ENCODE peak calls at places on chromosome 4, in nine cellular contexts. J, X, L, Z, T, U, A, M and E are unnamed samples.

GRCh38 chr4:4477796-4478195 is 64.1 kb downstream of the STX18 start:
- DNase-seq in M (peak), L (no peak), X (no peak), T (no peak), Z (no peak), J (no peak), A (no peak), U (no peak), E (no peak)

GRCh38 chr4:168598191-168598590 is 101.3 kb downstream of the PALLD start:
- DNase-seq in Z (no peak), A (no peak), L (no peak), T (no peak), U (peak), M (no peak), J (no peak), X (no peak), E (no peak)

GRCh38 chr4:89157488-89158024 is 46.2 kb downstream of the TIGD2 start:
- DNase-seq in M (no peak), J (no peak), L (no peak), X (no peak), A (no peak), U (no peak), T (no peak), Z (no peak), E (no peak)

GRCh38 chr4:7034262-7035081 is 8.7 kb upstream of the TADA2B start:
- DNase-seq in A (peak), M (peak), Z (no peak), J (no peak), U (peak), L (no peak), T (no peak), X (no peak), E (no peak)

GRCh38 chr4:54496412-54496811 is 161.3 kb upstream of the KIT start:
- DNase-seq in Z (peak), T (no peak), L (no peak), U (no peak), J (peak), A (no peak), X (no peak), M (no peak), E (no peak)

GRCh38 chr4:9947168-9948062 is 73.9 kb downstream of the SLC2A9 start:
- DNase-seq in Z (no peak), M (no peak), A (no peak), J (no peak), T (no peak), L (no peak), U (no peak), X (peak), E (no peak)

GRCh38 chr4:89617256-89617655 is 219.7 kb downstream of the SNCA start:
- DNase-seq in M (peak), X (no peak), J (no peak), U (no peak), L (peak), A (no peak), Z (no peak), T (no peak), E (no peak)

GRCh38 chr4:100780126-100780525 is 262.3 kb upstream of the EMCN start:
- DNase-seq in M (no peak), L (no peak), T (no peak), U (no peak), J (no peak), A (no peak), Z (no peak), X (no peak), E (no peak)

GRCh38 chr4:34323549-34324325 is 1920.6 kb downstream of the ARAP2 start:
- DNase-seq in L (no peak), X (no peak), J (no peak), A (no peak), U (peak), Z (no peak), M (no peak), T (no peak), E (no peak)

GRCh38 chr4:99219072-99219471 is at the start of gene ADH6:
- DNase-seq in X (no peak), J (no peak), A (no peak), M (no peak), T (no peak), U (no peak), Z (no peak), L (no peak), E (no peak)

GRCh38 chr4:1323635-1324442 is 23.2 kb upstream of the UVSSA start:
- DNase-seq in L (peak), A (no peak), J (no peak), T (no peak), U (peak), X (no peak), Z (no peak), M (peak), E (no peak)

GRCh38 chr4:70741872-70742271 is 20.1 kb downstream of the RUFY3 start:
- DNase-seq in M (peak), Z (no peak), U (no peak), J (no peak), T (no peak), A (no peak), X (no peak), L (no peak), E (no peak)

GRCh38 chr4:185312699-185313098 is 83.0 kb downstream of the LRP2BP start:
- DNase-seq in J (no peak), A (no peak), L (no peak), U (no peak), X (no peak), T (no peak), Z (no peak), M (peak), E (no peak)

GRCh38 chr4:52051615-52052474 is 741 bp downstream of the SPATA18 start:
- DNase-seq in A (peak), L (peak), U (peak), Z (no peak), J (no peak), X (peak), T (peak), M (peak), E (peak)

GRCh38 chr4:122988696-122989095 is 66.3 kb upstream of the NUDT6 start:
- DNase-seq in X (no peak), U (no peak), M (no peak), T (no peak), Z (no peak), A (no peak), L (no peak), J (no peak), E (no peak)

GRCh38 chr4:153205757-153206156 is 1.5 kb downstream of the TRIM2 start:
- DNase-seq in M (peak), X (no peak), T (no peak), A (peak), L (no peak), J (no peak), Z (no peak), U (peak), E (no peak)

GRCh38 chr4:128600410-128600809 is 209.1 kb upstream of the JADE1 start:
- DNase-seq in J (no peak), A (no peak), X (no peak), Z (no peak), L (no peak), M (no peak), T (peak), U (peak), E (no peak)

GRCh38 chr4:6568689-6569332 is 6.2 kb upstream of the MAN2B2 start:
- DNase-seq in L (no peak), A (no peak), X (no peak), U (peak), M (peak), J (peak), Z (no peak), T (no peak), E (no peak)

GRCh38 chr4:184806711-184807110 is 19.1 kb downstream of the ACSL1 start:
- DNase-seq in M (no peak), A (no peak), T (no peak), J (no peak), U (no peak), Z (no peak), L (no peak), X (no peak), E (no peak)

GRCh38 chr4:81485310-81485980 is 13.7 kb upstream of the RASGEF1B start:
- DNase-seq in A (no peak), M (no peak), J (no peak), T (no peak), Z (no peak), X (no peak), L (no peak), U (no peak), E (no peak)

GRCh38 chr4:40552536-40552935 is 77.1 kb downstream of the RBM47 start:
- DNase-seq in U (peak), A (no peak), M (peak), X (no peak), J (no peak), L (no peak), Z (no peak), T (no peak), E (no peak)

GRCh38 chr4:24321637-24322036 is 262.7 kb downstream of the DHX15 start:
- DNase-seq in L (no peak), T (no peak), U (peak), J (no peak), X (no peak), Z (no peak), M (no peak), A (no peak), E (no peak)

GRCh38 chr4:659851-660250 is 14.2 kb downstream of the ATP5ME start:
- DNase-seq in J (no peak), T (no peak), M (no peak), L (no peak), U (no peak), Z (no peak), X (no peak), A (no peak), E (no peak)

GRCh38 chr4:39048291-39048690 is 13.7 kb upstream of the KLHL5 start:
- DNase-seq in Z (no peak), J (no peak), T (no peak), X (no peak), U (no peak), L (no peak), A (no peak), M (no peak), E (no peak)

GRCh38 chr4:108933046-108933445 is 170.2 kb upstream of the ETNPPL start:
- DNase-seq in J (no peak), U (no peak), T (no peak), Z (no peak), A (no peak), M (no peak), X (no peak), L (no peak), E (no peak)

GRCh38 chr4:13248621-13249298 is 235.4 kb downstream of the RAB28 start:
- DNase-seq in Z (no peak), M (peak), X (no peak), J (peak), L (no peak), U (no peak), A (no peak), T (no peak), E (no peak)

GRCh38 chr4:41410049-41410448 is 127.9 kb upstream of the LIMCH1 start:
- DNase-seq in Z (no peak), A (no peak), J (no peak), M (no peak), U (peak), X (no peak), T (no peak), L (no peak), E (no peak)

GRCh38 chr4:123340381-123340701 is 56.3 kb upstream of the SPRY1 start:
- DNase-seq in X (no peak), L (peak), J (peak), M (peak), Z (no peak), U (peak), A (no peak), T (no peak), E (no peak)

GRCh38 chr4:118682928-118683327 is 2.3 kb upstream of the METTL14 start:
- DNase-seq in T (no peak), J (peak), Z (no peak), M (no peak), L (no peak), A (no peak), U (peak), X (no peak), E (no peak)

GRCh38 chr4:141417387-141417786 is 196.7 kb downstream of the ZNF330 start:
- DNase-seq in M (peak), U (no peak), X (no peak), A (no peak), T (no peak), J (no peak), L (no peak), Z (no peak), E (no peak)

GRCh38 chr4:139658185-139658584 is 7.4 kb upstream of the MGST2 start:
- DNase-seq in T (no peak), U (peak), X (no peak), J (no peak), L (no peak), Z (no peak), M (no peak), A (no peak), E (no peak)

GRCh38 chr4:2962099-2962455 is 1.1 kb downstream of the NOP14 start:
- DNase-seq in T (no peak), M (no peak), J (peak), A (no peak), L (no peak), U (no peak), Z (peak), X (no peak), E (no peak)

GRCh38 chr4:2964077-2964471 is 703 bp downstream of the GRK4 start:
- DNase-seq in T (no peak), A (no peak), U (no peak), M (no peak), L (no peak), X (no peak), Z (no peak), J (peak), E (no peak)

GRCh38 chr4:2962614-2963184 is 507 bp downstream of the NOP14 start:
- DNase-seq in L (no peak), U (peak), J (peak), X (no peak), T (peak), M (peak), A (no peak), Z (no peak), E (no peak)

GRCh38 chr4:2965262-2965661 is 1.9 kb downstream of the GRK4 start:
- DNase-seq in M (no peak), Z (no peak), U (no peak), A (no peak), T (no peak), X (no peak), L (no peak), J (no peak), E (no peak)

GRCh38 chr4:2963185-2964076 is at the start of the genes GRK4 and NOP14:
- DNase-seq in J (peak), X (peak), M (peak), Z (peak), A (peak), U (peak), L (peak), T (peak), E (peak)
- TF ChIP-seq CTCF in J (no peak), X (peak), M (no peak), Z (peak), A (peak), U (no peak), L (peak), T (peak), E (no peak)

GRCh38 chr4:163622351-163623051 is 128.0 kb downstream of the TMA16 start:
- DNase-seq in X (no peak), L (no peak), T (no peak), J (no peak), M (no peak), A (no peak), Z (no peak), U (no peak), E (no peak)
- TF ChIP-seq CTCF in X (no peak), L (no peak), T (no peak), J (no peak), M (no peak), A (no peak), Z (no peak), U (no peak), E (no peak)

GRCh38 chr4:171279131-171279530 is 534.1 kb upstream of the GALNTL6 start:
- DNase-seq in L (no peak), U (no peak), A (no peak), J (no peak), X (no peak), M (no peak), Z (no peak), T (no peak), E (no peak)

GRCh38 chr4:171281359-171281758 is 531.8 kb upstream of the GALNTL6 start:
- DNase-seq in A (no peak), J (no peak), Z (no peak), M (no peak), L (no peak), U (no peak), X (no peak), T (no peak), E (no peak)
- TF ChIP-seq CTCF in A (no peak), J (no peak), Z (no peak), M (no peak), L (no peak), U (no peak), X (no peak), T (no peak), E (no peak)

GRCh38 chr4:16884673-16885460 is 13.6 kb downstream of the LDB2 start:
- DNase-seq in L (no peak), A (no peak), J (no peak), T (no peak), U (no peak), M (no peak), X (no peak), Z (no peak), E (no peak)
- TF ChIP-seq CTCF in L (no peak), A (no peak), J (no peak), T (no peak), U (no peak), M (peak), X (no peak), Z (no peak), E (no peak)